ENCODE peak calls at places on chromosome 4, in seven cellular contexts. P is IMR-90, K is sigmoid colon, Z is testis, A is stomach, F is Peyer's patch, O is HepG2. M is an unnamed sample.

GRCh38 chr4:128725405-128725804 is 84.1 kb upstream of the JADE1 start:
- DNase-seq in K (no peak), Z (no peak), A (peak; percentile 47), O (peak; percentile 61), F (no peak), P (no peak), M (no peak)

GRCh38 chr4:48031802-48032525 is 15.4 kb downstream of the NIPAL1 start:
- DNase-seq in O (no peak), F (no peak), K (no peak), P (peak; percentile 29), Z (no peak), A (peak; percentile 56), M (peak; percentile 66)

GRCh38 chr4:16226816-16227461 is 668 bp upstream of the TAPT1 start:
- DNase-seq in O (peak; percentile 35), F (peak; percentile 74), P (no peak), Z (peak; percentile 73), K (peak; percentile 80), A (peak; percentile 56), M (peak; percentile 53)

GRCh38 chr4:80235451-80235850 is 31.0 kb upstream of the FGF5 start:
- DNase-seq in Z (no peak), F (no peak), P (peak; percentile 82), A (no peak), O (no peak), K (no peak), M (no peak)

GRCh38 chr4:151045907-151046306 is 30.8 kb upstream of the LRBA start:
- DNase-seq in P (no peak), K (no peak), A (no peak), Z (no peak), F (no peak), O (peak; percentile 31), M (no peak)

GRCh38 chr4:187171731-187172339 is 448.2 kb upstream of the FAT1 start:
- DNase-seq in Z (no peak), P (peak; percentile 5), A (no peak), F (no peak), O (no peak), K (no peak), M (no peak)

GRCh38 chr4:38284294-38285045 is 324.3 kb downstream of the PTTG2 start:
- DNase-seq in K (no peak), Z (no peak), F (no peak), P (no peak), O (no peak), A (no peak), M (no peak)

GRCh38 chr4:40317921-40318658 is 17.0 kb upstream of the CHRNA9 start:
- DNase-seq in F (no peak), O (no peak), Z (no peak), K (no peak), P (no peak), A (no peak), M (no peak)

GRCh38 chr4:114349543-114350175 is 248.9 kb upstream of the UGT8 start:
- DNase-seq in K (no peak), A (no peak), O (no peak), Z (no peak), F (no peak), P (peak; percentile 85), M (no peak)

GRCh38 chr4:37073226-37073840 is 171.2 kb upstream of the NWD2 start:
- DNase-seq in K (no peak), F (no peak), Z (no peak), O (no peak), P (no peak), A (no peak), M (no peak)

GRCh38 chr4:100842856-100843255 is 325.0 kb upstream of the EMCN start:
- DNase-seq in Z (no peak), K (no peak), F (no peak), P (no peak), A (no peak), O (no peak), M (no peak)

GRCh38 chr4:77169496-77169895 is 12.5 kb downstream of the CCNG2 start:
- DNase-seq in F (no peak), P (peak; percentile 67), K (no peak), O (no peak), A (no peak), Z (no peak), M (no peak)

GRCh38 chr4:106717094-106717493 is 319.0 kb downstream of the DKK2 start:
- DNase-seq in Z (no peak), O (no peak), F (no peak), A (no peak), P (no peak), K (no peak), M (no peak)

GRCh38 chr4:102809691-102810090 is 17.7 kb downstream of the UBE2D3 start:
- DNase-seq in F (no peak), A (no peak), P (peak; percentile 62), K (no peak), O (no peak), Z (no peak), M (no peak)

GRCh38 chr4:54217642-54218486 is 11.2 kb upstream of the PDGFRA start:
- DNase-seq in P (peak; percentile 83), A (peak; percentile 74), O (peak; percentile 52), F (peak; percentile 65), K (peak; percentile 94), Z (peak; percentile 91), M (peak; percentile 62)

GRCh38 chr4:75779059-75779757 is 54.8 kb downstream of the USO1 start:
- DNase-seq in K (no peak), A (no peak), O (no peak), F (no peak), Z (no peak), P (no peak), M (no peak)

GRCh38 chr4:67104145-67104544 is 441.2 kb downstream of the CENPC start:
- DNase-seq in F (no peak), A (no peak), K (no peak), Z (no peak), O (no peak), P (no peak), M (no peak)

GRCh38 chr4:73721419-73721818 is 18.9 kb upstream of the CXCL8 start:
- DNase-seq in F (no peak), P (peak; percentile 77), K (no peak), Z (no peak), A (no peak), O (no peak), M (no peak)

GRCh38 chr4:80540785-80541469 is 205.4 kb downstream of the CFAP299 start:
- DNase-seq in A (no peak), F (no peak), O (no peak), Z (no peak), P (peak; percentile 55), K (no peak), M (no peak)

GRCh38 chr4:170014359-170015008 is 11.7 kb downstream of the MFAP3L start:
- DNase-seq in O (no peak), P (no peak), A (no peak), Z (no peak), F (no peak), K (no peak), M (no peak)

GRCh38 chr4:6693274-6694176 is at the start of gene S100P:
- DNase-seq in Z (no peak), K (no peak), F (no peak), A (peak; percentile 67), O (peak; percentile 86), P (no peak), M (no peak)

GRCh38 chr4:6696611-6697010 is 2.9 kb downstream of the S100P start:
- DNase-seq in O (no peak), A (no peak), Z (no peak), P (no peak), K (no peak), F (no peak), M (no peak)

GRCh38 chr4:6697096-6697495 is 3.4 kb downstream of the S100P start:
- DNase-seq in Z (no peak), K (peak; percentile 26), P (no peak), A (no peak), O (no peak), F (no peak), M (no peak)

GRCh38 chr4:6694177-6694901 is 661 bp downstream of the S100P start:
- DNase-seq in Z (no peak), K (no peak), F (no peak), A (no peak), O (no peak), P (no peak), M (no peak)

GRCh38 chr4:6695660-6696581 is 2.2 kb downstream of the S100P start:
- DNase-seq in P (peak; percentile 16), A (peak; percentile 83), Z (no peak), K (no peak), F (peak; percentile 77), O (peak; percentile 96), M (no peak)
- H3K27ac ChIP-seq in P (peak overlapping the region; percentile 42), A (peak overlapping the region; percentile 85), Z (no peak overlapping the region), K (no peak overlapping the region), F (peak overlapping the region; percentile 70), O (peak overlapping the region; percentile 84), M (no peak overlapping the region)

GRCh38 chr4:145130130-145130529 is 32.0 kb downstream of the ABCE1 start:
- DNase-seq in A (no peak), O (no peak), F (no peak), P (no peak), K (no peak), Z (no peak), M (no peak)

GRCh38 chr4:145130788-145131398 is 32.8 kb downstream of the ABCE1 start:
- DNase-seq in A (no peak), F (no peak), P (peak; percentile 83), Z (no peak), K (no peak), O (no peak), M (no peak)

GRCh38 chr4:145132521-145133098 is 34.5 kb downstream of the ABCE1 start:
- DNase-seq in A (no peak), P (peak; percentile 26), F (no peak), K (no peak), O (no peak), Z (no peak), M (no peak)

GRCh38 chr4:145131848-145132247 is 33.7 kb downstream of the ABCE1 start:
- DNase-seq in K (no peak), P (no peak), Z (no peak), F (no peak), O (no peak), A (no peak), M (no peak)
- TF ChIP-seq POLR2A in K (no peak), P (no peak), Z (no peak), F (no peak), O (no peak), A (no peak), M (no peak)

GRCh38 chr4:121960801-121961200 is 8.9 kb upstream of the TRPC3 start:
- DNase-seq in A (no peak), O (peak; percentile 30), P (no peak), K (no peak), Z (no peak), F (no peak), M (no peak)

GRCh38 chr4:121968859-121969258 is 17.0 kb upstream of the TRPC3 start:
- DNase-seq in P (no peak), A (no peak), K (no peak), Z (no peak), O (no peak), F (no peak), M (no peak)

DNA sequence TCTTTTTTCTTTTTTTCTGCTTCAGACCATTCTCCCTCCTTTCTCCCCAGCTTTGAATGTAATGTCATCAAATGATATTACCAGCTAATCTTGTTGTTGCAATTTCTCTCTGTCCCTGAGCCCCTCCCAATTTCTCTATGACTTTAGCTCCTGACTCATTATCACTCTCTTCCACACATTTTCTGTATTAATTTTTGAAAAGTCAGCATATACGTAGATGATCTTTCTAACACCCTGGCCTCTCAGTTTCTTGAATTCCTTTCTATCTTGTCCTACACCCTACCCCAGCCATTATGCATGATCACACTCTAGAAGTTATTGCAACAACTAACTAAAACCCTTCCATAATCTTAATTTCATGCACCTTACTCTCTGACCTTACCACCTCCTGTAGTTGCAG is 13.1 kb upstream of the TRPC3 start:
- DNase-seq in P (no peak), O (no peak), K (no peak), Z (no peak), A (no peak), F (no peak), M (no peak)
- TF ChIP-seq CTCF in P (no peak), O (no peak), K (no peak), Z (no peak), A (no peak), F (no peak), M (no peak)

GRCh38 chr4:42729505-42730237 is 72.8 kb upstream of the ATP8A1 start:
- DNase-seq in F (no peak), P (no peak), A (no peak), O (no peak), Z (no peak), K (no peak), M (no peak)
- H3K27ac ChIP-seq in F (no peak overlapping the region), P (no peak overlapping the region), A (no peak overlapping the region), O (no peak overlapping the region), Z (no peak overlapping the region), K (no peak overlapping the region), M (no peak overlapping the region)